ENCODE peak calls at places on chromosomes 6 and 20, in eight cellular contexts. C is lower leg skin, X is body of pancreas, S is H1, L is NB4, G is uterus, P is HepG2, M is stomach. Q is an unnamed sample.
A peak's percentile ranks its signal among the peaks of the same experiment; 100 is the strongest.

GRCh38 chr20:32762754-32763201 is 593 bp downstream of the DNMT3B start:
- DNase-seq in C (no peak), X (peak; percentile 17), S (no peak), L (peak; percentile 58), G (no peak), P (no peak), M (no peak), Q (no peak)

GRCh38 chr6:72825265-72825918 is 203.5 kb downstream of the KCNQ5 start:
- DNase-seq in C (no peak), X (no peak), S (no peak), L (no peak), G (no peak), P (no peak), M (no peak), Q (no peak)

GRCh38 chr20:22904411-22904810 is 130.7 kb upstream of the SSTR4 start:
- DNase-seq in C (no peak), X (no peak), S (no peak), L (no peak), G (no peak), P (no peak), M (no peak), Q (no peak)

GRCh38 chr6:40788661-40789111 is 201.5 kb upstream of the LRFN2 start:
- DNase-seq in C (no peak), X (no peak), S (no peak), L (no peak), G (no peak), P (no peak), M (no peak), Q (no peak)

GRCh38 chr6:108541843-108542795 is 18.6 kb upstream of the FOXO3 start:
- DNase-seq in C (peak; percentile 73), X (peak; percentile 81), S (peak; percentile 72), L (peak; percentile 86), G (peak; percentile 74), P (peak; percentile 51), M (peak; percentile 81), Q (no peak)

GRCh38 chr20:7622399-7622961 is 317.8 kb downstream of the HAO1 start:
- DNase-seq in C (no peak), X (no peak), S (no peak), L (no peak), G (no peak), P (no peak), M (no peak), Q (peak; percentile 72)

GRCh38 chr6:130675072-130675471 is 152.1 kb upstream of the SMLR1 start:
- DNase-seq in C (no peak), X (no peak), S (no peak), L (no peak), G (no peak), P (no peak), M (peak; percentile 34), Q (no peak)

GRCh38 chr20:32362924-32363364 is 4.8 kb downstream of the ASXL1 start:
- DNase-seq in C (no peak), X (no peak), S (no peak), L (no peak), G (no peak), P (peak; percentile 54), M (no peak), Q (no peak)

GRCh38 chr6:25993038-25993684 is 30.6 kb downstream of the TRIM38 start:
- DNase-seq in C (no peak), X (no peak), S (no peak), L (peak; percentile 32), G (no peak), P (no peak), M (no peak), Q (no peak)

GRCh38 chr20:64033981-64034493 is 1.9 kb upstream of the C20orf204 start:
- DNase-seq in C (no peak), X (peak; percentile 35), S (no peak), L (no peak), G (no peak), P (no peak), M (no peak), Q (no peak)

GRCh38 chr6:146484411-146484810 is 59.2 kb upstream of the RAB32 start:
- DNase-seq in C (no peak), X (no peak), S (no peak), L (no peak), G (no peak), P (no peak), M (no peak), Q (no peak)

GRCh38 chr6:32635526-32636123 is 1.6 kb upstream of the HLA-DQA1 start:
- DNase-seq in C (no peak), X (no peak), S (no peak), L (no peak), G (no peak), P (no peak), M (no peak), Q (no peak)

GRCh38 chr6:99521557-99522286 is 6.5 kb upstream of the USP45 start:
- DNase-seq in C (no peak), X (peak; percentile 16), S (no peak), L (no peak), G (peak; percentile 39), P (peak; percentile 6), M (no peak), Q (no peak)

GRCh38 chr20:1491281-1491840 is at the start of gene SIRPB2:
- DNase-seq in C (no peak), X (peak; percentile 65), S (no peak), L (peak; percentile 92), G (no peak), P (no peak), M (no peak), Q (peak; percentile 76)
- TF ChIP-seq POLR2A in C (no peak), X (peak; percentile 21), S (no peak), L (peak; percentile 36), G (no peak), P (no peak), M (no peak), Q (peak; percentile 20)

GRCh38 chr6:13729891-13730290 is 18.3 kb upstream of the RANBP9 start:
- DNase-seq in C (no peak), X (no peak), S (no peak), L (no peak), G (no peak), P (no peak), M (no peak), Q (no peak)
- TF ChIP-seq POLR2A in C (no peak), X (no peak), S (no peak), L (no peak), G (no peak), P (no peak), M (no peak), Q (no peak)

GRCh38 chr20:407097-407952 is 774 bp upstream of the RBCK1 start:
- DNase-seq in C (peak; percentile 61), X (peak; percentile 87), S (peak; percentile 88), L (peak; percentile 92), G (peak; percentile 67), P (peak; percentile 95), M (peak; percentile 82), Q (peak; percentile 81)
- TF ChIP-seq POLR2A in C (no peak), X (peak; percentile 34), S (peak; percentile 60), L (peak; percentile 56), G (no peak), P (peak; percentile 98), M (no peak), Q (peak; percentile 30)

GRCh38 chr20:58996226-58996611 is 10.8 kb downstream of the CTSZ start:
- DNase-seq in C (no peak), X (no peak), S (no peak), L (no peak), G (no peak), P (no peak), M (no peak), Q (no peak)
- TF ChIP-seq POLR2A in C (no peak), X (no peak), S (no peak), L (no peak), G (no peak), P (peak; percentile 42), M (no peak), Q (no peak)

GRCh38 chr20:11520596-11520995 is 397.1 kb upstream of the BTBD3 start:
- DNase-seq in C (no peak), X (no peak), S (no peak), L (no peak), G (no peak), P (no peak), M (no peak), Q (no peak)
- TF ChIP-seq POLR2A in C (no peak), X (no peak), S (no peak), L (no peak), G (no peak), P (no peak), M (no peak), Q (no peak)

DNA sequence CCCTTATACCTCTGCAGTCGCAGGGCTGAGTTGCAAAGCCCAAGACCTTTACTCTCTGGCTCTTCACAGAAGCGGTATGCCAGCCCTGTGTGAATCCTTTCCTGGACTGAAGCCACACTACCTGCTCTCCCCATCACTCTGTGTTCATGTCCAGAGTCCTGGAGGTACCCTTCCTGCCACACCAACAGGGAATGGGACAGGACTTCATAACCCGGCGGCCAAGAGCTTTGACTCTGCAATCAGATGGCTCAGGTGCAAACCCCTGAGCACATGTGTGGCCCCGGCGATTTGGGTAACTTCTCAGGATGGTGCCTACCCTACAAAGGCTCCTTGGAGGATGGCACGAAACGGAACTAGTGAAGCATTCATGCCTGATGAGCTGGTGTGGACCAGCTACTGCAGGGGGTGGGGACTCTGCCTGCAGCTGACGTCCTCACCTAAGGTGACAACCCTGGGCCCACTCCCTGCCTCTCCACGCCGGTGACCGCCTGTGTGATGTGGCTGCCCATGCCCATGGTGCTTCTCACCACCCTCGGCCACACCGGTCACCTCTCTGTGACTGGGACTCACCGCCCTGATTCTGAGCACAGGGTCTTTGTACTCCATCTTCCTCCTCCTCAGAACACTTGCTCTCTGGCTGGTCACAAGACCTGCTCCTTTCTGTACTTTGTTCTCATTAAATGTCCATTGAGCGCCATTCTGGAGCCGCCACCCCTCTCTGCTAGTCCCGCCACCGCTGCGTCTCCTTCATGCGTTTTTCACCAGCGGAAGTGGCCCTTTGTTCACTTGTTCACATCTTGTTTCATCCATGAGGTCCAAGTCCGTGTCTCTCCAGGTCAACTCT is 116.7 kb downstream of the SULF2 start:
- DNase-seq in C (no peak), X (no peak), S (no peak), L (no peak), G (no peak), P (no peak), M (no peak), Q (no peak)
- TF ChIP-seq POLR2A in C (no peak), X (no peak), S (no peak), L (no peak), G (no peak), P (no peak), M (no peak), Q (no peak)

Q was measured in upper lobe of left lung.